ENCODE peak calls at places on chromosome 12, in eight cellular contexts. Y is HL-60, R is head of caudate nucleus, M is BJ, C is EL, U is sigmoid colon, G is RWPE1, F is NCI-H1092 treated with DMSO at 0.1 percent for 48 hours. J is an unnamed sample.

GRCh38 chr12:126182619-126183236 is 1117.5 kb downstream of the AACS start:
- DNase-seq in Y (no peak), R (no peak), M (no peak), C (no peak), U (no peak), G (no peak), F (no peak), J (peak)

GRCh38 chr12:32135967-32136366 is 29.3 kb downstream of the BICD1 start:
- DNase-seq in Y (no peak), R (no peak), M (no peak), C (no peak), U (no peak), G (no peak), F (no peak), J (no peak)

GRCh38 chr12:100303831-100304230 is 36.9 kb downstream of the SCYL2 start:
- DNase-seq in Y (no peak), R (no peak), M (no peak), C (no peak), U (no peak), G (no peak), F (no peak), J (no peak)

GRCh38 chr12:131816495-131816894 is 11.7 kb upstream of the MMP17 start:
- DNase-seq in Y (no peak), R (no peak), M (no peak), C (no peak), U (no peak), G (no peak), F (no peak), J (no peak)

GRCh38 chr12:19183121-19183838 is 53.7 kb downstream of the PLEKHA5 start:
- DNase-seq in Y (no peak), R (no peak), M (no peak), C (no peak), U (no peak), G (no peak), F (no peak), J (no peak)

GRCh38 chr12:52434096-52434733 is at the start of gene KRT75:
- DNase-seq in Y (no peak), R (no peak), M (no peak), C (peak), U (no peak), G (peak), F (no peak), J (no peak)

GRCh38 chr12:16586350-16587109 is 19.4 kb downstream of the LMO3 start:
- DNase-seq in Y (no peak), R (no peak), M (no peak), C (no peak), U (peak), G (no peak), F (no peak), J (peak)

GRCh38 chr12:104605685-104606084 is 148.9 kb downstream of the CHST11 start:
- DNase-seq in Y (no peak), R (peak), M (peak), C (peak), U (peak), G (no peak), F (no peak), J (no peak)

GRCh38 chr12:113334786-113335539 is at the start of gene SLC8B1:
- DNase-seq in Y (peak), R (peak), M (no peak), C (peak), U (peak), G (peak), F (peak), J (no peak)

GRCh38 chr12:76784600-76785051 is 20.7 kb downstream of the ZDHHC17 start:
- DNase-seq in Y (no peak), R (no peak), M (peak), C (peak), U (no peak), G (no peak), F (no peak), J (peak)

GRCh38 chr12:42326466-42327226 is 679 bp downstream of the PPHLN1 start:
- DNase-seq in Y (no peak), R (peak), M (no peak), C (peak), U (no peak), G (peak), F (no peak), J (peak)

GRCh38 chr12:132403636-132404434 is 74.4 kb upstream of the GALNT9 start:
- DNase-seq in Y (no peak), R (no peak), M (no peak), C (no peak), U (peak), G (no peak), F (no peak), J (no peak)

GRCh38 chr12:5441497-5442236 is 9.8 kb downstream of the NTF3 start:
- DNase-seq in Y (no peak), R (no peak), M (peak), C (peak), U (no peak), G (no peak), F (no peak), J (peak)

GRCh38 chr12:64611430-64612286 is 1.4 kb downstream of the RASSF3 start:
- DNase-seq in Y (no peak), R (no peak), M (no peak), C (peak), U (peak), G (peak), F (no peak), J (no peak)

GRCh38 chr12:52529846-52530245 is 9.7 kb upstream of the KRT5 start:
- DNase-seq in Y (no peak), R (no peak), M (no peak), C (no peak), U (no peak), G (no peak), F (no peak), J (no peak)

GRCh38 chr12:47504775-47505446 is 200.9 kb downstream of the RPAP3 start:
- DNase-seq in Y (no peak), R (no peak), M (peak), C (peak), U (no peak), G (no peak), F (no peak), J (no peak)

GRCh38 chr12:92030618-92031017 is 115.0 kb downstream of the BTG1 start:
- DNase-seq in Y (no peak), R (no peak), M (no peak), C (no peak), U (peak), G (no peak), F (no peak), J (no peak)

GRCh38 chr12:113161415-113162016 is 12.0 kb downstream of the CFAP73 start:
- DNase-seq in Y (no peak), R (peak), M (no peak), C (peak), U (no peak), G (peak), F (no peak), J (no peak)

GRCh38 chr12:131045705-131046460 is 92.2 kb downstream of the ADGRD1 start:
- DNase-seq in Y (no peak), R (no peak), M (no peak), C (no peak), U (peak), G (no peak), F (no peak), J (no peak)

GRCh38 chr12:23337213-23337612 is 612.3 kb downstream of the SOX5 start:
- DNase-seq in Y (no peak), R (no peak), M (no peak), C (no peak), U (no peak), G (no peak), F (no peak), J (no peak)